ENCODE peak calls at places on chromosome 20, in eight cellular contexts. One of them, this sample, is unnamed.

GRCh38 chr20:51185861-51186260 is 163.0 kb upstream of the KCNG1 start:
- DNase-seq in esophagus squamous epithelium: no peak
- DNase-seq in pancreas: no peak
- DNase-seq in cardiac muscle cell: no peak
- DNase-seq in effector memory CD4-positive, alpha-beta T cell: no peak
- DNase-seq in dorsolateral prefrontal cortex: no peak
- DNase-seq in WERI-Rb-1: no peak
- DNase-seq in uterus: no peak
- DNase-seq in this sample: no peak

GRCh38 chr20:51036827-51037229 is 13.9 kb upstream of the KCNG1 start:
- DNase-seq in esophagus squamous epithelium: no peak
- DNase-seq in pancreas: no peak
- DNase-seq in cardiac muscle cell: no peak
- DNase-seq in effector memory CD4-positive, alpha-beta T cell: no peak
- DNase-seq in dorsolateral prefrontal cortex: no peak
- DNase-seq in WERI-Rb-1: no peak
- DNase-seq in uterus: no peak
- DNase-seq in this sample: no peak

GRCh38 chr20:21719592-21720214 is 14.2 kb downstream of the PAX1 start:
- DNase-seq in esophagus squamous epithelium: no peak
- DNase-seq in pancreas: no peak
- DNase-seq in cardiac muscle cell: peak
- DNase-seq in effector memory CD4-positive, alpha-beta T cell: no peak
- DNase-seq in dorsolateral prefrontal cortex: no peak
- DNase-seq in WERI-Rb-1: peak
- DNase-seq in uterus: peak
- DNase-seq in this sample: no peak

GRCh38 chr20:47854687-47855212 is 69.5 kb upstream of the SULF2 start:
- DNase-seq in esophagus squamous epithelium: no peak
- DNase-seq in pancreas: no peak
- DNase-seq in cardiac muscle cell: peak
- DNase-seq in effector memory CD4-positive, alpha-beta T cell: no peak
- DNase-seq in dorsolateral prefrontal cortex: no peak
- DNase-seq in WERI-Rb-1: peak
- DNase-seq in uterus: no peak
- DNase-seq in this sample: no peak

GRCh38 chr20:21125072-21125848 is 622 bp upstream of the KIZ start:
- DNase-seq in esophagus squamous epithelium: no peak
- DNase-seq in pancreas: peak
- DNase-seq in cardiac muscle cell: peak
- DNase-seq in effector memory CD4-positive, alpha-beta T cell: no peak
- DNase-seq in dorsolateral prefrontal cortex: peak
- DNase-seq in WERI-Rb-1: peak
- DNase-seq in uterus: peak
- DNase-seq in this sample: peak

GRCh38 chr20:49290608-49291191 is 12.8 kb upstream of the ZNFX1 start:
- DNase-seq in esophagus squamous epithelium: no peak
- DNase-seq in pancreas: no peak
- DNase-seq in cardiac muscle cell: no peak
- DNase-seq in effector memory CD4-positive, alpha-beta T cell: no peak
- DNase-seq in dorsolateral prefrontal cortex: no peak
- DNase-seq in WERI-Rb-1: no peak
- DNase-seq in uterus: no peak
- DNase-seq in this sample: no peak

GRCh38 chr20:47181056-47181862 is 175.2 kb downstream of the ZMYND8 start:
- DNase-seq in esophagus squamous epithelium: no peak
- DNase-seq in pancreas: no peak
- DNase-seq in cardiac muscle cell: no peak
- DNase-seq in effector memory CD4-positive, alpha-beta T cell: no peak
- DNase-seq in dorsolateral prefrontal cortex: no peak
- DNase-seq in WERI-Rb-1: no peak
- DNase-seq in uterus: no peak
- DNase-seq in this sample: no peak

GRCh38 chr20:57479196-57479595 is 45.7 kb downstream of the CTCFL start:
- DNase-seq in esophagus squamous epithelium: no peak
- DNase-seq in pancreas: no peak
- DNase-seq in cardiac muscle cell: no peak
- DNase-seq in effector memory CD4-positive, alpha-beta T cell: no peak
- DNase-seq in dorsolateral prefrontal cortex: no peak
- DNase-seq in WERI-Rb-1: no peak
- DNase-seq in uterus: no peak
- DNase-seq in this sample: no peak

GRCh38 chr20:51001697-51002265 is 21.1 kb downstream of the KCNG1 start:
- DNase-seq in esophagus squamous epithelium: no peak
- DNase-seq in pancreas: no peak
- DNase-seq in cardiac muscle cell: no peak
- DNase-seq in effector memory CD4-positive, alpha-beta T cell: no peak
- DNase-seq in dorsolateral prefrontal cortex: no peak
- DNase-seq in WERI-Rb-1: no peak
- DNase-seq in uterus: no peak
- DNase-seq in this sample: no peak

GRCh38 chr20:12764053-12764452 is 244.7 kb upstream of the SPTLC3 start:
- DNase-seq in esophagus squamous epithelium: no peak
- DNase-seq in pancreas: no peak
- DNase-seq in cardiac muscle cell: no peak
- DNase-seq in effector memory CD4-positive, alpha-beta T cell: no peak
- DNase-seq in dorsolateral prefrontal cortex: no peak
- DNase-seq in WERI-Rb-1: no peak
- DNase-seq in uterus: no peak
- DNase-seq in this sample: no peak

GRCh38 chr20:42024653-42025052 is 406.5 kb upstream of the CHD6 start:
- DNase-seq in esophagus squamous epithelium: no peak
- DNase-seq in pancreas: no peak
- DNase-seq in cardiac muscle cell: peak
- DNase-seq in effector memory CD4-positive, alpha-beta T cell: no peak
- DNase-seq in dorsolateral prefrontal cortex: no peak
- DNase-seq in WERI-Rb-1: no peak
- DNase-seq in uterus: no peak
- DNase-seq in this sample: no peak

GRCh38 chr20:57231951-57232428 is 34.5 kb downstream of the BMP7 start:
- DNase-seq in esophagus squamous epithelium: no peak
- DNase-seq in pancreas: no peak
- DNase-seq in cardiac muscle cell: no peak
- DNase-seq in effector memory CD4-positive, alpha-beta T cell: no peak
- DNase-seq in dorsolateral prefrontal cortex: no peak
- DNase-seq in WERI-Rb-1: no peak
- DNase-seq in uterus: no peak
- DNase-seq in this sample: no peak

GRCh38 chr20:20102859-20103258 is 50.5 kb downstream of the CFAP61 start:
- DNase-seq in esophagus squamous epithelium: no peak
- DNase-seq in pancreas: no peak
- DNase-seq in cardiac muscle cell: peak
- DNase-seq in effector memory CD4-positive, alpha-beta T cell: no peak
- DNase-seq in dorsolateral prefrontal cortex: no peak
- DNase-seq in WERI-Rb-1: no peak
- DNase-seq in uterus: no peak
- DNase-seq in this sample: no peak

GRCh38 chr20:53750827-53751393 is 157.3 kb upstream of the ZNF217 start:
- DNase-seq in esophagus squamous epithelium: no peak
- DNase-seq in pancreas: no peak
- DNase-seq in cardiac muscle cell: peak
- DNase-seq in effector memory CD4-positive, alpha-beta T cell: no peak
- DNase-seq in dorsolateral prefrontal cortex: peak
- DNase-seq in WERI-Rb-1: no peak
- DNase-seq in uterus: peak
- DNase-seq in this sample: no peak

GRCh38 chr20:63356931-63357879 is 3.9 kb downstream of the CHRNA4 start:
- DNase-seq in esophagus squamous epithelium: no peak
- DNase-seq in pancreas: peak
- DNase-seq in cardiac muscle cell: no peak
- DNase-seq in effector memory CD4-positive, alpha-beta T cell: no peak
- DNase-seq in dorsolateral prefrontal cortex: no peak
- DNase-seq in WERI-Rb-1: no peak
- DNase-seq in uterus: no peak
- DNase-seq in this sample: no peak
- H3K27ac ChIP-seq in esophagus squamous epithelium: no peak
- H3K27ac ChIP-seq in pancreas: no peak
- H3K27ac ChIP-seq in cardiac muscle cell: no peak
- H3K27ac ChIP-seq in effector memory CD4-positive, alpha-beta T cell: no peak
- H3K27ac ChIP-seq in dorsolateral prefrontal cortex: no peak
- H3K27ac ChIP-seq in WERI-Rb-1: no peak
- H3K27ac ChIP-seq in uterus: no peak
- H3K27ac ChIP-seq in this sample: no peak

DNA sequence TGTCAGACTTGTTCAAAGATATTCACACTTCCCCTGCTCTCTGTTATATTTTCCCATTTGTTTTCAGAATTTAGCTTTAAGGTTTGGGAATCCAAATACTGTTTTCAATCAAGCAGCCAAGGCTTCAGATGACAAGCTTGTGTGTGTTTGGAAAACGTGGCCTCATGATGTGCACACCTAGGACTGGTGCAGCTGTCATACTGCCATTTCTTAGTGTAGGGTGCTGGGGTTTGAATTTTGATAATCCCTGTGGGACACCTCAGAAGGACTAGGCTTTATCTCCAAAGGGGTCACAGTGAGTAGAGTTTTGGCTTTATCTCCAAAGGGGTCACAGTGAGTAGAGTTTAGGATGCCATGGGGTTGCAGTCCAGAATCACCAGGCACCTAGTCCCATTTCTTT is 65.3 kb upstream of the JAG1 start:
- DNase-seq in esophagus squamous epithelium: no peak
- DNase-seq in pancreas: no peak
- DNase-seq in cardiac muscle cell: no peak
- DNase-seq in effector memory CD4-positive, alpha-beta T cell: no peak
- DNase-seq in dorsolateral prefrontal cortex: no peak
- DNase-seq in WERI-Rb-1: no peak
- DNase-seq in uterus: no peak
- DNase-seq in this sample: no peak
- H3K4me3 ChIP-seq in esophagus squamous epithelium: peak
- H3K4me3 ChIP-seq in pancreas: no peak
- H3K4me3 ChIP-seq in cardiac muscle cell: no peak
- H3K4me3 ChIP-seq in effector memory CD4-positive, alpha-beta T cell: no peak
- H3K4me3 ChIP-seq in dorsolateral prefrontal cortex: no peak
- H3K4me3 ChIP-seq in WERI-Rb-1: no peak
- H3K4me3 ChIP-seq in uterus: peak
- H3K4me3 ChIP-seq in this sample: peak

DNA sequence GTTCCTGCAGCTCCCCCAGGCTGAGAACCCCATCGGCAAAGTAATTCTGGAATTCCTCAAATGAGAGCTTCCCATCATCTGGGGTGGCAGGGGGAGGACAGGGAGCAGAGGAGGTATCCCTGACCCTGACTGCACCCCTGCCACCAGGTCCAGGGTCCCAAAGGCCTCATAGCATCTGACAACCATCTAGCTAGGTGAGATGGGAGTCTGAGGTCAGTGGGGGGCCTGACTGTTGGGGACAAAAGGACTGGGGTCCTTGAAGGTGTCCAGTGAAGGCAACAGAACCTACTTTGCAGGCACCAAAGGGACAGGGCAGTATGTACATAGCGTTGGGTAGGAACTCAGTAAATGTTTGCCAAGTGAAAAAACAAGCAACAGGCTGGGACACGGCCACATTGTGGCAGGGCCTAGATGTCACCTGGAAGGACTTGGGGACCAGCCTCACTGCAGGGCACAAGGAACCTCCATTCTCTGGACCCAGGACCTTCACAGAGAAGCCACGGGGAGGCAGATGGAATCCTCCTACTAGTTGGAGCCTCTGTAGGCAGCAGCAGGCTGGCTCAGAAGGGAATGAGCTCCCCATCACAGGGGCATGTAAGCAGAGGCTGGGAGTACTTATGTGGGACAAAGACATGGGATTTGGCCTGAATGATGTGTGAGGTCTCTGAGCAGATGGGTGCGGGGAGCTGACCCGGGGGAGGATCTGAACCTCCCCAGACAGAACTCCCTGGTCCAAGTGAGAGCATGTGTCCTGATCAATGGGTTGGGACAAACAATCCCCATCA is 3.3 kb downstream of the NECAB3 start:
- DNase-seq in esophagus squamous epithelium: no peak
- DNase-seq in pancreas: no peak
- DNase-seq in cardiac muscle cell: no peak
- DNase-seq in effector memory CD4-positive, alpha-beta T cell: no peak
- DNase-seq in dorsolateral prefrontal cortex: no peak
- DNase-seq in WERI-Rb-1: no peak
- DNase-seq in uterus: no peak
- DNase-seq in this sample: no peak
- H3K27ac ChIP-seq in esophagus squamous epithelium: peak
- H3K27ac ChIP-seq in pancreas: no peak
- H3K27ac ChIP-seq in cardiac muscle cell: no peak
- H3K27ac ChIP-seq in effector memory CD4-positive, alpha-beta T cell: no peak
- H3K27ac ChIP-seq in dorsolateral prefrontal cortex: peak
- H3K27ac ChIP-seq in WERI-Rb-1: no peak
- H3K27ac ChIP-seq in uterus: no peak
- H3K27ac ChIP-seq in this sample: no peak

GRCh38 chr20:23047738-23048214 is 1.7 kb downstream of the THBD start:
- DNase-seq in esophagus squamous epithelium: no peak
- DNase-seq in pancreas: peak
- DNase-seq in cardiac muscle cell: no peak
- DNase-seq in effector memory CD4-positive, alpha-beta T cell: no peak
- DNase-seq in dorsolateral prefrontal cortex: no peak
- DNase-seq in WERI-Rb-1: no peak
- DNase-seq in uterus: no peak
- DNase-seq in this sample: peak
- H3K4me3 ChIP-seq in esophagus squamous epithelium: peak
- H3K4me3 ChIP-seq in pancreas: no peak
- H3K4me3 ChIP-seq in cardiac muscle cell: no peak
- H3K4me3 ChIP-seq in effector memory CD4-positive, alpha-beta T cell: no peak
- H3K4me3 ChIP-seq in dorsolateral prefrontal cortex: peak
- H3K4me3 ChIP-seq in WERI-Rb-1: no peak
- H3K4me3 ChIP-seq in uterus: peak
- H3K4me3 ChIP-seq in this sample: no peak

GRCh38 chr20:32289661-32290431 is 12.4 kb downstream of the KIF3B start:
- DNase-seq in esophagus squamous epithelium: no peak
- DNase-seq in pancreas: no peak
- DNase-seq in cardiac muscle cell: no peak
- DNase-seq in effector memory CD4-positive, alpha-beta T cell: no peak
- DNase-seq in dorsolateral prefrontal cortex: no peak
- DNase-seq in WERI-Rb-1: no peak
- DNase-seq in uterus: no peak
- DNase-seq in this sample: no peak
- H3K27ac ChIP-seq in esophagus squamous epithelium: no peak
- H3K27ac ChIP-seq in pancreas: peak
- H3K27ac ChIP-seq in cardiac muscle cell: no peak
- H3K27ac ChIP-seq in effector memory CD4-positive, alpha-beta T cell: no peak
- H3K27ac ChIP-seq in dorsolateral prefrontal cortex: no peak
- H3K27ac ChIP-seq in WERI-Rb-1: no peak
- H3K27ac ChIP-seq in uterus: no peak
- H3K27ac ChIP-seq in this sample: no peak